ENCODE peak calls at places on chromosome 18, in five cellular contexts. J is GM13977, D is ovary, N is kidney, S is mammary epithelial cell. G is an unnamed sample.

GRCh38 chr18:54277899-54278298 is 8.6 kb downstream of the POLI start:
- DNase-seq in J (no peak), D (no peak), N (no peak), S (no peak), G (no peak)

GRCh38 chr18:8730080-8730827 is 24.9 kb downstream of the MTCL1 start:
- DNase-seq in J (no peak), D (no peak), N (no peak), S (no peak), G (no peak)

GRCh38 chr18:49492694-49493033 is 5.6 kb upstream of the C18orf32 start:
- DNase-seq in J (no peak), D (no peak), N (no peak), S (no peak), G (no peak)

GRCh38 chr18:31723998-31724711 is 36.5 kb downstream of the SLC25A52 start:
- DNase-seq in J (peak), D (peak), N (peak), S (no peak), G (peak)

GRCh38 chr18:32480581-32480980 is 9.9 kb upstream of the GAREM1 start:
- DNase-seq in J (no peak), D (no peak), N (no peak), S (peak), G (no peak)

GRCh38 chr18:9348079-9348671 is 13.6 kb downstream of the TWSG1 start:
- DNase-seq in J (peak), D (no peak), N (no peak), S (peak), G (peak)

GRCh38 chr18:13461936-13462335 is 243.4 kb downstream of the LDLRAD4 start:
- DNase-seq in J (no peak), D (no peak), N (no peak), S (no peak), G (no peak)

GRCh38 chr18:23235336-23235735 is 100.1 kb downstream of the CABLES1 start:
- DNase-seq in J (no peak), D (no peak), N (no peak), S (no peak), G (no peak)

GRCh38 chr18:49814147-49814499 is 790 bp upstream of the ACAA2 start:
- DNase-seq in J (peak), D (no peak), N (no peak), S (peak), G (peak)

GRCh38 chr18:6920099-6920955 is 190.8 kb downstream of the ARHGAP28 start:
- DNase-seq in J (peak), D (peak), N (no peak), S (peak), G (peak)

GRCh38 chr18:35376742-35377695 is at the start of gene ZNF396:
- DNase-seq in J (peak), D (peak), N (peak), S (peak), G (peak)
- TF ChIP-seq CTCF in J (no peak), D (no peak), N (no peak), S (no peak), G (no peak)

DNA sequence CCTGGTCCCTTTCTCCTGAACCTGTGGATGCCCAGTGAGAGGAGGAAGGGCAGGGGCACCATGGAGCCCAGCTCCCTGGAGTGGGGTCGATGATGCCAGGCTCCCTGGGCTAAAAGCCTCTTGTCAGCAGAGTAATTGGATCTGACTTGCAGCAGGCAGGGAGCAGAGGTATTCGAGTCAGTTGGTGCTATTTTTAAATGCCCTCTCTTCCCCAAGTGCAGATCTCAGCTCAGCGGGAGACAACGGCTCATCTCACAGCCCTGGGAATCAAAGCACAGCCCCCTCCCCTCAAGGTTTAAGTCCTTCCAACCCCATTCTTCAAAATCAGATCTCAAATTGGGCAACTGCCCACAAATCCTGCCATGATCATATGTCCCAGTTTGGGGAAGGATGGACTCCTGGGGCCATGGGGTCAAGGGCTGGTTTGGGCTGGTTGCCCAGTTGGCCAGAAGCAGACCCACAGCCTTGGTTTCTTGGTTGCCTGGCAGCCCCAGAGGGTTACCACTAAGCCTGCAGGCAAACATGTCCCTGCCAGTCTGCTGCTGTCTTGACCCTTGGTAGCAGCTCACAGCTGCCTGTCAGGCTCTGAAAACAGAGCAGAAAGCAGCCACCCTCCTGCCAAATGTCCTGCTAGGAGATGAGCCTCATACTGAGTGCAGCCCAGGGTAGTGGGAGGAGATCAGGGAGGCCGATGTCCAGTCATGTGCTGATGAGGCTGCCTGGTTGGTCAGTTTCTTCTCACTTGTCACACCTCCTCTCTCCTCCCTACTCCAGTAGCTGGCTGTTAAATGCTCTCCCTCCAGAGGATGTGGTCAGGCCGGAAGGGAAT is 244.9 kb downstream of the LOXHD1 start:
- DNase-seq in J (no peak), D (peak), N (no peak), S (peak), G (no peak)
- TF ChIP-seq CTCF in J (no peak), D (no peak), N (no peak), S (no peak), G (no peak)

DNA sequence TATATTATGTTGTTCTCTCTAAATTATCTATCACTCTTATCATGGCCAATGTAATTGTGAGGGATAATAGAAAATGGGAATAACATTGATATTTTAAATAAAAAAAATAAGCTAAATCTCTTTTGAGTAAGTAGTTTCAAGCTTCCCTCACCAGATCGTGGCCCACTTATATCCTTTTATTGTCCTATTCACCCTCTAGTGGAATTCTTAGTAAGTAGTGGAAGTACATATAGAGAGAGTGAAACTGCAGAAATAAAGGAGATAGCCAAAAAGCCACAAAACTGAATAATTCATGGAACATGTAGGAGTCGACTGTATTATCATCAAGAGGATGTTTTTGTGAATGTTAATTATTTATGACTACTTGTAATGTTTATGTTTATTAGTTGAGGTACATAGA is 66.1 kb upstream of the DTNA start:
- DNase-seq in J (no peak), D (no peak), N (no peak), S (no peak), G (no peak)
- TF ChIP-seq CTCF in J (no peak), D (no peak), N (no peak), S (no peak), G (no peak)

GRCh38 chr18:11154369-11154982 is 5.1 kb upstream of the PIEZO2 start:
- DNase-seq in J (peak), D (no peak), N (no peak), S (peak), G (peak)
- TF ChIP-seq CTCF in J (peak), D (no peak), N (peak), S (peak), G (peak)

GRCh38 chr18:26655010-26655613 is 106.8 kb upstream of the KCTD1 start:
- DNase-seq in J (no peak), D (no peak), N (no peak), S (no peak), G (no peak)

GRCh38 chr18:26655614-26656400 is 107.5 kb upstream of the KCTD1 start:
- DNase-seq in J (no peak), D (peak), N (peak), S (peak), G (no peak)

GRCh38 chr18:26656401-26656943 is 108.1 kb upstream of the KCTD1 start:
- DNase-seq in J (peak), D (no peak), N (peak), S (no peak), G (no peak)

GRCh38 chr18:26652501-26652900 is 104.1 kb upstream of the KCTD1 start:
- DNase-seq in J (no peak), D (no peak), N (no peak), S (no peak), G (no peak)

DNA sequence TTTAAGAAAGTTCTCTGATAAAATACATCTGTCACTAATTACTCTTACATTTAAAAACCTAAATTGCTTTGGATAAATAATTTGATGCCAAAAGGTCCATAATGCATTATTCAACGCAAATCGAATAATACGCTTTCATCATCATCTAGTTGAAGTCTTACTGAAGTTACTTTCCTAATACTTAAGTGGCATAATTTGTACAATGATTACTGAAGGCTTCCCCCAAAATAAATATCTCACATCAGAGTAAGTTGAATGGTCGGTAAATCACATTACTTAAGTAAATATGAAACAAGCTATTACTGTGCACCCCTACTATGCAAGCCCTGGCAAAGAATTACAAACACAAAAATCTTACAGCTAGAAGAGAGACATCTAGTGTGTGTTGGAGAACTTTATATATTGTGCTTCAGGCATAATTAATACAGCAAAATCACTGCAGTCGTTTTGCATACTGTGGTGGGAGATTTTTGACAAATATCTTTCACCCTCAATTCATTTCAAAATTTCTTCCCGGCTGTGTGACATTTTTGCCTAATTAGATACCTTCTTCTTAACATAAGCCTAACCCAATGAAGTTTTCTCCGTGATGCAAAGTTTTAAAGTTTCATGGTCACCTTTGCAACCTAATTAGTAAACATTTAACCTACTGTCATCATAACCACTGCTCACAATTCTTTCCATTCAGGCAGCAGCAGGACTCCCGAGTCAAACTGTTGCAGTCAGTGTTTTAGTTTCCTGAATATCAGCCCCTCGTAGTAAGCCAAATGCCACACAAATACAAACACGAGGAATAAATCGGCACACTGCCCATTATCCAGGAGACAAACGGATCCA is 106.0 kb upstream of the KCTD1 start:
- DNase-seq in J (no peak), D (no peak), N (no peak), S (no peak), G (no peak)
- TF ChIP-seq CTCF in J (no peak), D (no peak), N (no peak), S (no peak), G (no peak)

GRCh38 chr18:63119647-63120046 is 199.9 kb downstream of the BCL2 start:
- DNase-seq in J (no peak), D (no peak), N (no peak), S (no peak), G (no peak)
- TF ChIP-seq CTCF in J (peak), D (no peak), N (peak), S (peak), G (peak)

GRCh38 chr18:75179819-75180600 is 28.9 kb downstream of the PTGR3 start:
- DNase-seq in J (no peak), D (no peak), N (no peak), S (no peak), G (no peak)
- TF ChIP-seq CTCF in J (no peak), D (no peak), N (no peak), S (no peak), G (no peak)